ENCODE peak calls at places on chromosomes 1 and 21, in four cellular contexts. M is heart left ventricle, A is endothelial cell, E is cardiac fibroblast. Z is an unnamed sample.

GRCh38 chr1:51237714-51238403 is 1.8 kb downstream of the RNF11 start:
- DNase-seq in A (no peak), E (no peak), M (no peak), Z (peak; percentile 35)

GRCh38 chr1:14345925-14346550 is 252.4 kb upstream of the KAZN start:
- DNase-seq in A (no peak), M (no peak), E (peak; percentile 6), Z (no peak)

GRCh38 chr1:150256549-150257341 is 829 bp upstream of the CA14 start:
- DNase-seq in A (peak; percentile 33), M (no peak), E (no peak), Z (peak; percentile 47)

GRCh38 chr1:43881415-43881814 is 52.2 kb upstream of the ARTN start:
- DNase-seq in A (no peak), E (no peak), M (peak; percentile 46), Z (peak; percentile 26)

GRCh38 chr1:37734629-37735591 is 30.0 kb downstream of the EPHA10 start:
- DNase-seq in A (no peak), E (no peak), M (no peak), Z (peak; percentile 72)

GRCh38 chr1:110228386-110228785 is 18.3 kb downstream of the KCNC4 start:
- DNase-seq in M (no peak), E (no peak), A (no peak), Z (no peak)

GRCh38 chr1:30758785-30759380 is 1.3 kb upstream of the LAPTM5 start:
- DNase-seq in A (no peak), E (peak; percentile 47), M (no peak), Z (no peak)

GRCh38 chr1:38062361-38063288 is 16.0 kb upstream of the POU3F1 start:
- DNase-seq in E (no peak), A (no peak), M (no peak), Z (no peak)

GRCh38 chr1:160818207-160818935 is 22.4 kb downstream of the LY9 start:
- DNase-seq in E (peak; percentile 3), M (no peak), A (no peak), Z (no peak)

GRCh38 chr1:54506594-54506993 is 41.4 kb upstream of the ACOT11 start:
- DNase-seq in E (no peak), A (no peak), M (no peak), Z (no peak)

GRCh38 chr1:32106663-32107273 is 1.1 kb upstream of the KPNA6 start:
- DNase-seq in A (no peak), M (no peak), E (no peak), Z (no peak)

GRCh38 chr1:158259117-158259516 is 4.9 kb downstream of the CD1A start:
- DNase-seq in E (no peak), M (no peak), A (no peak), Z (no peak)

GRCh38 chr21:42986125-42986783 is 11.9 kb downstream of the PKNOX1 start:
- DNase-seq in E (no peak), A (no peak), M (no peak), Z (no peak)

GRCh38 chr1:210233216-210233494 is 559 bp downstream of the SERTAD4 start:
- DNase-seq in A (peak; percentile 30), E (no peak), M (peak; percentile 31), Z (no peak)

GRCh38 chr1:109306832-109307362 is at the start of gene MYBPHL:
- DNase-seq in M (no peak), A (no peak), E (no peak), Z (no peak)

GRCh38 chr1:147808025-147808424 is 47.6 kb upstream of the GJA5 start:
- DNase-seq in A (peak; percentile 7), E (peak; percentile 67), M (no peak), Z (no peak)

GRCh38 chr1:52520149-52520548 is 32.7 kb downstream of the TUT4 start:
- DNase-seq in A (no peak), M (no peak), E (no peak), Z (no peak)

GRCh38 chr1:186050360-186050759 is 316.2 kb downstream of the HMCN1 start:
- DNase-seq in A (no peak), M (no peak), E (peak; percentile 40), Z (no peak)

GRCh38 chr1:233656032-233656620 is 42.2 kb downstream of the KCNK1 start:
- DNase-seq in M (no peak), E (no peak), A (no peak), Z (no peak)

GRCh38 chr1:21607549-21608529 is 61.3 kb downstream of the RAP1GAP start:
- DNase-seq in E (peak; percentile 78), M (peak; percentile 80), A (peak; percentile 87), Z (peak; percentile 97)

GRCh38 chr1:24117722-24118409 is 5.9 kb upstream of the MYOM3 start:
- DNase-seq in A (no peak), E (peak; percentile 37), M (no peak), Z (no peak)

GRCh38 chr1:232334811-232335210 is 295.1 kb downstream of the SIPA1L2 start:
- DNase-seq in A (no peak), M (no peak), E (no peak), Z (no peak)

GRCh38 chr21:41071410-41071809 is 96.5 kb upstream of the BACE2 start:
- DNase-seq in E (no peak), M (no peak), A (peak; percentile 21), Z (peak; percentile 46)

GRCh38 chr21:27764056-27764455 is 797.2 kb upstream of the ADAMTS5 start:
- DNase-seq in E (no peak), M (no peak), A (no peak), Z (no peak)

GRCh38 chr1:151934048-151934493 is 24.8 kb upstream of the THEM4 start:
- DNase-seq in E (peak; percentile 76), A (peak; percentile 54), M (no peak), Z (peak; percentile 42)

GRCh38 chr1:87182611-87183010 is 146.1 kb upstream of the LMO4 start:
- DNase-seq in A (no peak), E (no peak), M (no peak), Z (no peak)

GRCh38 chr1:41515778-41516167 is 31.3 kb upstream of the EDN2 start:
- DNase-seq in A (no peak), M (no peak), E (no peak), Z (no peak)

GRCh38 chr1:64483711-64484454 is 14.0 kb downstream of the CACHD1 start:
- DNase-seq in A (no peak), M (no peak), E (no peak), Z (no peak)

GRCh38 chr1:3013371-3014038 is 7.8 kb upstream of the ACTRT2 start:
- DNase-seq in A (no peak), M (no peak), E (no peak), Z (no peak)

GRCh38 chr1:32221980-32222751 is at the start of the genes EIF3I and TMEM234:
- DNase-seq in E (peak; percentile 92), A (peak; percentile 90), M (peak; percentile 94), Z (peak; percentile 91)

GRCh38 chr1:236608930-236609726 is 4.8 kb upstream of the HEATR1 start:
- DNase-seq in E (peak; percentile 84), A (peak; percentile 77), M (peak; percentile 46), Z (peak; percentile 73)

GRCh38 chr1:119893827-119894700 is 2.3 kb downstream of the ADAM30 start:
- DNase-seq in M (no peak), E (no peak), A (no peak), Z (no peak)

GRCh38 chr21:31283025-31283424 is 61.0 kb downstream of the TIAM1 start:
- DNase-seq in E (peak; percentile 7), A (no peak), M (no peak), Z (no peak)

GRCh38 chr1:216216304-216216703 is 206.9 kb downstream of the USH2A start:
- DNase-seq in A (no peak), E (no peak), M (no peak), Z (no peak)

GRCh38 chr1:94863919-94864318 is 43.8 kb downstream of the SLC44A3 start:
- DNase-seq in M (no peak), E (peak; percentile 95), A (no peak), Z (no peak)

GRCh38 chr1:10630661-10631120 is 155.9 kb downstream of the PEX14 start:
- DNase-seq in A (no peak), M (no peak), E (no peak), Z (peak; percentile 5)

GRCh38 chr1:183630748-183631147 is 4.8 kb downstream of the ARPC5 start:
- DNase-seq in E (peak; percentile 54), A (no peak), M (no peak), Z (no peak)

GRCh38 chr1:13228343-13228781 is 2.4 kb upstream of the PRAMEF18 start:
- DNase-seq in E (no peak), M (no peak), A (no peak), Z (no peak)

GRCh38 chr1:206006946-206007345 is 3.8 kb upstream of the RAB7B start:
- DNase-seq in E (no peak), M (no peak), A (no peak), Z (no peak)

GRCh38 chr1:40317394-40318074 is 448 bp upstream of the COL9A2 start:
- DNase-seq in A (no peak), E (no peak), M (no peak), Z (no peak)
- TF ChIP-seq CTCF in A (no peak), E (no peak), M (no peak), Z (no peak)

GRCh38 chr21:46556802-46557201 is 48.1 kb downstream of the S100B start:
- DNase-seq in E (no peak), M (no peak), A (no peak), Z (no peak)
- TF ChIP-seq CTCF in E (no peak), M (no peak), A (no peak), Z (no peak)

GRCh38 chr1:88935522-88936222 is 44.3 kb upstream of the GTF2B start:
- DNase-seq in M (no peak), E (peak; percentile 64), A (peak; percentile 15), Z (no peak)
- TF ChIP-seq CTCF in M (peak; percentile 65), E (peak; percentile 41), A (peak; percentile 93), Z (peak; percentile 65)

DNA sequence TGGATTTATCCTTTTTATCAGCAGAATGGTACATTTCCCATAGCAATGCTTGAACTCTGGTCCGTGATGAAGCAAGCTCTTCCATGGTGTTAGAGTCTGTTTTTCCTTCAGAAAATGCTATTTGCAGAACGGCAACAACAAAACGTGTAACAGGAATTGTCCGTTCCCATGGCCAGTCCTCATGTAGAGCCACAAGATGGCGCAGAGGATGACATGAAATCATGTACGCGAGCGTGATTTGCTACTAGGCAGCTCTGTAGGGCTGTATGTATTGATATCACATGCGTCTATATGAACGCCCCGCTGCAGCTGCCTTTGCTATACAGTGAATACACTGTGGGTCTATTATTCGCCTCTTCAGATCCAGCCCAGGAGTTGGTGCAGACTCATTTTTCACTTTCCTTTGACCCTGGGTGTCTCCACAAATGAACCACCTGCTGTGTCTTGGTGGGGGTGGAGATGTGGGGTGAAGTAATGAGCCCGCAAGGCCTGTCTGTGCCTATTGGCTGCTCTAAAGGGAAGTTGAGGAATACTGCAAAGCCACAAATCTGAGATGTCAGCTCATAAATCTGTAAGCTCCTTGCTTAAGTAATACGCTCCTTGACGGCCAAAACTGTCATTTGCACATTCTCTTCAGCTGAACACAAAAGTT is 361.5 kb downstream of the KIF26B start:
- DNase-seq in E (peak; percentile 25), M (no peak), A (no peak), Z (no peak)
- TF ChIP-seq CTCF in E (peak; percentile 9), M (no peak), A (no peak), Z (no peak)

DNA sequence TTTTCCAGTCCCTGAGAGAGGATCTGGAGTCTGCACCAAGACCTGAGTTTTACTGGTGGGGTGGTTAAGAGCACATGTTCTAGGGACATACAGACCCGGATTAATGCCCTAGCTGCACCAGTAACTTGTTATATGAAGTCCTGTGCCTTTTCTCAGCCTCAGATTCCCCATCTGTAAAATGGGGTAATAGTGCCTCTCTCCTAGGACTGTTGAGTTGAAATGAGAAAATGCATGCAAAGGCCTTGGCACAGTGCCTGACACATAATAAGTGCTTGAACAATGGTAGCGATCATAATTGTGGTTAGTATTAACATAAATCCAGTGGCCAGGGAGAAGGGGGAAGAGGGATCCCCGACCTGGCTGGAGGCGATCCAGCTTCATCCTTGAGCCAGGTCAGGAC is 12.3 kb downstream of the AHDC1 start:
- DNase-seq in M (no peak), E (peak; percentile 52), A (no peak), Z (no peak)
- TF ChIP-seq CTCF in M (no peak), E (no peak), A (no peak), Z (no peak)

Z was measured in nephron progenitor cell.